ENCODE peak calls at places on chromosomes 4 and X, in five cellular contexts. One of them, this sample, is unnamed.

GRCh38 chr4:119070301-119070700 is 65.3 kb upstream of the MYOZ2 start:
- DNase-seq in K562: no peak
- DNase-seq in GM12878: no peak
- DNase-seq in HepG2: no peak
- DNase-seq in SK-N-SH: no peak
- DNase-seq in this sample: no peak

GRCh38 chr4:183356931-183357675 is 34.9 kb upstream of the CLDN24 start:
- DNase-seq in K562: no peak
- DNase-seq in SK-N-SH: no peak
- DNase-seq in HepG2: no peak
- DNase-seq in GM12878: no peak
- DNase-seq in this sample: no peak

GRCh38 chr4:53537606-53538005 is 53.7 kb downstream of the LNX1 start:
- DNase-seq in GM12878: no peak
- DNase-seq in HepG2: no peak
- DNase-seq in K562: no peak
- DNase-seq in SK-N-SH: no peak
- DNase-seq in this sample: no peak

GRCh38 chr4:21507439-21507838 is 441.1 kb downstream of the KCNIP4 start:
- DNase-seq in K562: no peak
- DNase-seq in SK-N-SH: peak
- DNase-seq in GM12878: no peak
- DNase-seq in HepG2: peak
- DNase-seq in this sample: no peak

GRCh38 chr4:99027304-99027703 is 31.8 kb downstream of the METAP1 start:
- DNase-seq in SK-N-SH: no peak
- DNase-seq in HepG2: peak
- DNase-seq in GM12878: no peak
- DNase-seq in K562: no peak
- DNase-seq in this sample: no peak

GRCh38 chrX:68571292-68572256 is 72.7 kb downstream of the YIPF6 start:
- DNase-seq in GM12878: peak
- DNase-seq in K562: peak
- DNase-seq in SK-N-SH: no peak
- DNase-seq in HepG2: no peak
- DNase-seq in this sample: peak

GRCh38 chr4:142282870-142283431 is 563.1 kb downstream of the INPP4B start:
- DNase-seq in GM12878: no peak
- DNase-seq in K562: no peak
- DNase-seq in SK-N-SH: no peak
- DNase-seq in HepG2: no peak
- DNase-seq in this sample: no peak

GRCh38 chr4:11441182-11441556 is 12.5 kb upstream of the HS3ST1 start:
- DNase-seq in K562: no peak
- DNase-seq in GM12878: no peak
- DNase-seq in HepG2: no peak
- DNase-seq in SK-N-SH: no peak
- DNase-seq in this sample: no peak

GRCh38 chr4:122178961-122179360 is 26.8 kb downstream of the BLTP1 start:
- DNase-seq in HepG2: no peak
- DNase-seq in GM12878: no peak
- DNase-seq in SK-N-SH: no peak
- DNase-seq in K562: no peak
- DNase-seq in this sample: no peak

GRCh38 chrX:110418857-110419249 is 60.2 kb downstream of the RTL9 start:
- DNase-seq in K562: no peak
- DNase-seq in HepG2: no peak
- DNase-seq in GM12878: no peak
- DNase-seq in SK-N-SH: no peak
- DNase-seq in this sample: no peak

GRCh38 chrX:40644821-40645358 is 2.5 kb downstream of the CXorf38 start:
- DNase-seq in SK-N-SH: peak
- DNase-seq in HepG2: peak
- DNase-seq in K562: peak
- DNase-seq in GM12878: peak
- DNase-seq in this sample: no peak

GRCh38 chr4:93199492-93199891 is 629.1 kb upstream of the ATOH1 start:
- DNase-seq in K562: peak
- DNase-seq in SK-N-SH: peak
- DNase-seq in GM12878: no peak
- DNase-seq in HepG2: peak
- DNase-seq in this sample: peak

GRCh38 chrX:147898951-147899350 is 12.8 kb upstream of the FMR1 start:
- DNase-seq in SK-N-SH: no peak
- DNase-seq in GM12878: no peak
- DNase-seq in K562: no peak
- DNase-seq in HepG2: no peak
- DNase-seq in this sample: no peak

GRCh38 chr4:39169426-39169825 is 12.9 kb upstream of the WDR19 start:
- DNase-seq in K562: no peak
- DNase-seq in SK-N-SH: no peak
- DNase-seq in GM12878: no peak
- DNase-seq in HepG2: no peak
- DNase-seq in this sample: no peak

GRCh38 chr4:30283336-30283735 is 436.8 kb upstream of the PCDH7 start:
- DNase-seq in K562: no peak
- DNase-seq in HepG2: no peak
- DNase-seq in GM12878: no peak
- DNase-seq in SK-N-SH: no peak
- DNase-seq in this sample: no peak

GRCh38 chrX:38816158-38816557 is 14.9 kb downstream of the MID1IP1 start:
- DNase-seq in K562: no peak
- DNase-seq in HepG2: no peak
- DNase-seq in SK-N-SH: no peak
- DNase-seq in GM12878: no peak
- DNase-seq in this sample: no peak

GRCh38 chr4:162343967-162344366 is 180.2 kb upstream of the FSTL5 start:
- DNase-seq in HepG2: no peak
- DNase-seq in SK-N-SH: no peak
- DNase-seq in K562: no peak
- DNase-seq in GM12878: no peak
- DNase-seq in this sample: no peak

GRCh38 chrX:77595848-77596247 is 148.7 kb downstream of the FGF16 start:
- DNase-seq in K562: no peak
- DNase-seq in GM12878: no peak
- DNase-seq in SK-N-SH: no peak
- DNase-seq in HepG2: no peak
- DNase-seq in this sample: no peak

GRCh38 chr4:159349332-159349731 is 246.5 kb downstream of the RAPGEF2 start:
- DNase-seq in K562: peak
- DNase-seq in GM12878: no peak
- DNase-seq in SK-N-SH: no peak
- DNase-seq in HepG2: no peak
- DNase-seq in this sample: no peak

GRCh38 chr4:152795891-152796290 is 16.1 kb downstream of the ARFIP1 start:
- DNase-seq in GM12878: no peak
- DNase-seq in HepG2: no peak
- DNase-seq in SK-N-SH: no peak
- DNase-seq in K562: no peak
- DNase-seq in this sample: no peak

GRCh38 chr4:12036450-12036849 is 607.8 kb upstream of the HS3ST1 start:
- DNase-seq in K562: no peak
- DNase-seq in HepG2: no peak
- DNase-seq in SK-N-SH: no peak
- DNase-seq in GM12878: no peak
- DNase-seq in this sample: no peak

GRCh38 chrX:21225643-21226042 is 148.6 kb upstream of the CNKSR2 start:
- DNase-seq in K562: no peak
- DNase-seq in HepG2: no peak
- DNase-seq in SK-N-SH: no peak
- DNase-seq in GM12878: no peak
- DNase-seq in this sample: no peak

GRCh38 chr4:100682477-100683218 is 164.8 kb upstream of the EMCN start:
- DNase-seq in HepG2: no peak
- DNase-seq in SK-N-SH: no peak
- DNase-seq in GM12878: no peak
- DNase-seq in K562: no peak
- DNase-seq in this sample: no peak

GRCh38 chrX:148878371-148878770 is 378.0 kb downstream of the AFF2 start:
- DNase-seq in GM12878: no peak
- DNase-seq in HepG2: no peak
- DNase-seq in K562: no peak
- DNase-seq in SK-N-SH: no peak
- DNase-seq in this sample: no peak

GRCh38 chrX:10665681-10666080 is 45.3 kb upstream of the MID1 start:
- DNase-seq in SK-N-SH: no peak
- DNase-seq in GM12878: no peak
- DNase-seq in K562: no peak
- DNase-seq in HepG2: no peak
- DNase-seq in this sample: no peak

GRCh38 chr4:5952286-5953002 is 59.6 kb upstream of the CRMP1 start:
- DNase-seq in HepG2: no peak
- DNase-seq in SK-N-SH: no peak
- DNase-seq in K562: no peak
- DNase-seq in GM12878: no peak
- DNase-seq in this sample: no peak

GRCh38 chr4:80386281-80386886 is 50.9 kb downstream of the CFAP299 start:
- DNase-seq in SK-N-SH: no peak
- DNase-seq in GM12878: no peak
- DNase-seq in HepG2: no peak
- DNase-seq in K562: no peak
- DNase-seq in this sample: no peak

GRCh38 chr4:183264614-183265013 is 55.5 kb downstream of the CLDN22 start:
- DNase-seq in HepG2: no peak
- DNase-seq in K562: no peak
- DNase-seq in GM12878: no peak
- DNase-seq in SK-N-SH: no peak
- DNase-seq in this sample: no peak

DNA sequence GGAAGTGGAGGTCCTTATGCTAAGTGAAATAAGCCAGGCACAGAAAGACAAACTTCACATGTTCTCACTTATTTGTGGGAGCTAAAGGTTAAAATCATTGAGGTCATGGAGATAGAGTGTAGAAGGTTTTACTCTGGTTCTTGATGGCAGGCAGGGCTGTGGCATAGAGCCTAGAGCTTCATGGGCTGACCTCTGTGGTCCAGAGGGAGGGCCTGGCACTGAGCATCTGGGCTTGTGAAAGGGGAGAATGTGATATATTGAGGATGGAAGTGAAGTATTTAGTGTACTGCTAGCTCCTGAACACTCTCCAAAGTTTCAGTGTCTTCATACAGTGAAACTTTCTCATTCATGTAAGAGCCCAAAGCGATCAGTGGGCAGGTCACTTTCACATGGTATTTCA is 71.3 kb upstream of the ANXA3 start:
- DNase-seq in K562: no peak
- DNase-seq in GM12878: no peak
- DNase-seq in HepG2: no peak
- DNase-seq in SK-N-SH: no peak
- DNase-seq in this sample: no peak
- H3K9ac ChIP-seq in K562: no peak
- H3K9ac ChIP-seq in GM12878: no peak
- H3K9ac ChIP-seq in HepG2: no peak
- H3K9ac ChIP-seq in SK-N-SH: no peak
- H3K9ac ChIP-seq in this sample: no peak

DNA sequence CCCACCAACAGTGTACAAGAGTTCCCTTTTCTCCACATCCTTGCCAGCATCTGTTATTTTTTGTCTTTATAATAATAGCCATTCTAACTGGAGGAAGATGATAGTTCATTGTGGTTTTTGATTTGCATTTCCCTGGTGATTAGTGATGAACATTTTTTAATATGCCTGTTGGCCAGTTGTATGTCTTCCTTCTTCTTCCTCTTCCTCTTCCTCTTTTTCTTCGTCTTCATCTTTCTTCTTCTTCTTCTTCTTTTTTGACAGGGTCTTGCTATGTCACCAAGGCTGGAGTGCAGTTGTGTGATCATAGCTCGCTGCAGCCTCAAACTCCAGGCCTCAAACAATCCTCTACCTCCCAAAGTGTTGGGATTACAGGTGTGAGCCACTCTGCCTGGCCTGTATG is 87.4 kb downstream of the CCDC160 start:
- DNase-seq in K562: no peak
- DNase-seq in SK-N-SH: no peak
- DNase-seq in HepG2: no peak
- DNase-seq in GM12878: no peak
- DNase-seq in this sample: no peak
- H3K4me3 ChIP-seq in K562: no peak
- H3K4me3 ChIP-seq in SK-N-SH: no peak
- H3K4me3 ChIP-seq in HepG2: no peak
- H3K4me3 ChIP-seq in GM12878: no peak
- H3K4me3 ChIP-seq in this sample: no peak

GRCh38 chr4:1597021-1597931 is 86.8 kb downstream of the FAM53A start:
- DNase-seq in SK-N-SH: no peak
- DNase-seq in K562: no peak
- DNase-seq in GM12878: no peak
- DNase-seq in HepG2: no peak
- DNase-seq in this sample: no peak

GRCh38 chr4:1596393-1596792 is 87.7 kb downstream of the FAM53A start:
- DNase-seq in K562: no peak
- DNase-seq in GM12878: no peak
- DNase-seq in SK-N-SH: no peak
- DNase-seq in HepG2: no peak
- DNase-seq in this sample: no peak

GRCh38 chr4:1598641-1599481 is 85.3 kb downstream of the FAM53A start:
- DNase-seq in GM12878: no peak
- DNase-seq in HepG2: no peak
- DNase-seq in K562: no peak
- DNase-seq in SK-N-SH: no peak
- DNase-seq in this sample: no peak

GRCh38 chr4:1599491-1600210 is 84.5 kb downstream of the FAM53A start:
- DNase-seq in SK-N-SH: no peak
- DNase-seq in K562: no peak
- DNase-seq in HepG2: no peak
- DNase-seq in GM12878: no peak
- DNase-seq in this sample: no peak

GRCh38 chr4:1598206-1598605 is 85.9 kb downstream of the FAM53A start:
- DNase-seq in K562: no peak
- DNase-seq in GM12878: no peak
- DNase-seq in SK-N-SH: no peak
- DNase-seq in HepG2: no peak
- DNase-seq in this sample: no peak
- TF ChIP-seq REST in K562: no peak
- TF ChIP-seq REST in GM12878: no peak
- TF ChIP-seq REST in SK-N-SH: no peak
- TF ChIP-seq REST in HepG2: no peak
- TF ChIP-seq REST in this sample: no peak

DNA sequence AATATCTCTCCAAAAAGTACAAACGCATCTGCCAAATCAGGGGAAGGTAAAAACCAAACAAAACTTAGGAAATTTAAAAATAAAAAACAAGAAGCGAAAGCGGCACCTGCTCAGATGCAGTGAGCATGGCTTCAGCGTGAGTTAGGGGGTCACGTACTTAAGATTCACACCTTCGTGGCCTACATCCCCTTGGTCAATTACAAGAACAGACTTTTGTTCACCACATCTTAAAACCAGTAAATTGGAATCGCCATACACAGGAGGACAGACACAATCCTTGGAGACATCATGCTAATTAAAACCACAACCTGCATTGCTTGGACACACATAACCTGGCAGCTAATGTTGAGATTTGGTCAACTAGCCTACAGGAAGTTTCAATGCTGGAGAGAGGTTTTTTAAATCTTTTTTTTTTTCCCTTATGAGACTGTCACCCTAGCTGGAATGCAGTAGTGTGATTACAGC is 12.5 kb upstream of the SEL1L3 start:
- DNase-seq in HepG2: no peak
- DNase-seq in SK-N-SH: no peak
- DNase-seq in GM12878: peak
- DNase-seq in K562: no peak
- DNase-seq in this sample: no peak
- H3K9ac ChIP-seq in HepG2: no peak
- H3K9ac ChIP-seq in SK-N-SH: no peak
- H3K9ac ChIP-seq in GM12878: peak
- H3K9ac ChIP-seq in K562: no peak
- H3K9ac ChIP-seq in this sample: no peak

This sample was measured in HCT116.